ENCODE peak calls at places on chromosome 21, in five cellular contexts. A is GM23338, J is HCT116, U is hepatocyte, T is neural progenitor cell. K is an unnamed sample.

GRCh38 chr21:44450402-44450801 is 4.9 kb upstream of the LRRC3 start:
- DNase-seq in A (no peak), J (no peak), U (no peak), T (no peak), K (no peak)

GRCh38 chr21:29650561-29651022 is 289.2 kb downstream of the GRIK1 start:
- DNase-seq in A (no peak), J (no peak), U (no peak), T (no peak), K (no peak)

GRCh38 chr21:16634522-16634914 is 878.3 kb upstream of the CXADR start:
- DNase-seq in A (peak), J (no peak), U (no peak), T (no peak), K (no peak)

GRCh38 chr21:44500111-44500510 is 39.9 kb downstream of the KRTAP10-1 start:
- DNase-seq in A (no peak), J (no peak), U (no peak), T (no peak), K (no peak)

GRCh38 chr21:40567511-40567910 is 279.4 kb downstream of the DSCAM start:
- DNase-seq in A (no peak), J (no peak), U (no peak), T (no peak), K (no peak)

GRCh38 chr21:23471877-23472276 is 2135.4 kb downstream of the MRPL39 start:
- DNase-seq in A (no peak), J (no peak), U (no peak), T (no peak), K (peak)

GRCh38 chr21:42474043-42474831 is 21.8 kb downstream of the RSPH1 start:
- DNase-seq in A (peak), J (peak), U (peak), T (no peak), K (peak)

GRCh38 chr21:41899431-41900202 is 20.5 kb upstream of the PRDM15 start:
- DNase-seq in A (no peak), J (no peak), U (no peak), T (no peak), K (no peak)

GRCh38 chr21:31909772-31910470 is 37.1 kb downstream of the HUNK start:
- DNase-seq in A (no peak), J (no peak), U (no peak), T (peak), K (no peak)

GRCh38 chr21:41552254-41552653 is 44.3 kb upstream of the TMPRSS2 start:
- DNase-seq in A (no peak), J (no peak), U (no peak), T (no peak), K (no peak)

GRCh38 chr21:41965447-41966340 is 11.9 kb upstream of the C2CD2 start:
- DNase-seq in A (no peak), J (no peak), U (no peak), T (no peak), K (no peak)

GRCh38 chr21:34651642-34652041 is 17.2 kb upstream of the CLIC6 start:
- DNase-seq in A (no peak), J (no peak), U (no peak), T (no peak), K (no peak)

GRCh38 chr21:30146558-30147282 is 19.9 kb downstream of the CLDN17 start:
- DNase-seq in A (no peak), J (no peak), U (no peak), T (no peak), K (peak)

GRCh38 chr21:18354947-18355346 is 48.6 kb downstream of the TMPRSS15 start:
- DNase-seq in A (no peak), J (no peak), U (no peak), T (no peak), K (no peak)

GRCh38 chr21:24045775-24046215 is 1561.5 kb downstream of the MRPL39 start:
- DNase-seq in A (peak), J (no peak), U (peak), T (peak), K (peak)

GRCh38 chr21:42164064-42164789 is 54.7 kb upstream of the ABCG1 start:
- DNase-seq in A (peak), J (peak), U (peak), T (peak), K (peak)

GRCh38 chr21:44692798-44693512 is 4.0 kb upstream of the KRTAP10-12 start:
- DNase-seq in A (no peak), J (no peak), U (no peak), T (no peak), K (no peak)

GRCh38 chr21:43991447-43991991 is 20.6 kb upstream of the TRAPPC10 start:
- DNase-seq in A (no peak), J (no peak), U (no peak), T (no peak), K (no peak)

GRCh38 chr21:43206231-43207042 is 37.6 kb downstream of the CRYAA start:
- DNase-seq in A (no peak), J (no peak), U (no peak), T (no peak), K (no peak)

GRCh38 chr21:29264721-29265120 is 34.0 kb upstream of the BACH1 start:
- DNase-seq in A (no peak), J (no peak), U (no peak), T (no peak), K (no peak)

GRCh38 chr21:42063578-42064521 is 7.3 kb upstream of the UMODL1 start:
- DNase-seq in A (peak), J (no peak), U (no peak), T (peak), K (peak)

GRCh38 chr21:42578761-42579415 is 65.2 kb downstream of the SLC37A1 start:
- DNase-seq in A (no peak), J (no peak), U (no peak), T (no peak), K (no peak)

GRCh38 chr21:42061866-42062542 is 9.1 kb upstream of the UMODL1 start:
- DNase-seq in A (peak), J (no peak), U (no peak), T (peak), K (no peak)

GRCh38 chr21:30194701-30195299 is 21.1 kb downstream of the CLDN8 start:
- DNase-seq in A (peak), J (no peak), U (peak), T (peak), K (peak)

GRCh38 chr21:41250519-41250918 is 66.1 kb upstream of the FAM3B start:
- DNase-seq in A (no peak), J (no peak), U (no peak), T (no peak), K (peak)

GRCh38 chr21:43933146-43933673 is 68.2 kb downstream of the AGPAT3 start:
- DNase-seq in A (no peak), J (no peak), U (no peak), T (no peak), K (no peak)

GRCh38 chr21:44418108-44418875 is 37.0 kb upstream of the LRRC3 start:
- DNase-seq in A (no peak), J (no peak), U (no peak), T (no peak), K (no peak)

GRCh38 chr21:40717008-40717407 is 129.9 kb downstream of the DSCAM start:
- DNase-seq in A (no peak), J (no peak), U (peak), T (no peak), K (no peak)

GRCh38 chr21:45820171-45821091 is 161.1 kb upstream of the COL6A1 start:
- DNase-seq in A (peak), J (peak), U (peak), T (peak), K (peak)
- TF ChIP-seq CTCF in A (peak), J (peak), U (peak), T (peak), K (peak)

DNA sequence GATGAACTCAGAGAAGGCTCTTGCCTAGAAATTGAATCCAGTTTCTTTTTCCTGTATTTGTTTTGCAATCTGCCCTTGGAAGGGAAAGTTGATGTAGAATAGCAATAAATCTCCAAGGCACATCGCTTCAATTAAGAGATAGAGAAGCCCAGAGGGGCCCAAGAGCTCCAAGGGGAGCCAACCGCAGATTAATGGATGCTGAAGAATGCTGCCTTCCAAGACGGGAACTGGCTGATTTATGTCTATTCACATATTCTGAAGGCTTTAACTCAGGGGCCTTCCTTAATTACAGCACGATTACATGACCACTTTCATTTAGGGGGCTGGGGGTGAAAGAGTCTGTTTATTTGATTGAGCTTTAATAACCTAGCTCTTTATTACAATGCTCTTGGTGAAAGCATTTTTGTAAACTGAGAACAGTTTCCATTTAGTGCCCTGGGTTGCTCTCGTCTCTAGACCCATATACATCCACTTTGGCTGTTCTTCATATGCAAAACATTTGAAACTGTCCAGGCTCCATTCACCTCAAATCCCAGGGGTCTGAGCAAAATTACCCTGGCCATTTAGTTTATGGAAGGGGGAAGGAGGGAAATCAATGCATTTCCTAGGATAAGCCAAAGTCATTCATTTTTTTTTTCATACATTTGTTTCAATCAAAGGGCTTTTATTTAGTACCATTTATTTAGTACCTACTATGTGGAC is 87.4 kb upstream of the CLDN14 start:
- DNase-seq in A (no peak), J (no peak), U (no peak), T (no peak), K (no peak)
- H3K27ac ChIP-seq in A (no peak), J (no peak), U (no peak), T (no peak), K (no peak)

GRCh38 chr21:33112670-33113596 is 43.0 kb downstream of the OLIG1 start:
- DNase-seq in A (no peak), J (no peak), U (no peak), T (peak), K (no peak)
- TF ChIP-seq EZH2phosphoT487 in A (no peak), J (no peak), U (no peak), T (peak), K (no peak)

GRCh38 chr21:15221799-15222386 is 157.1 kb upstream of the NRIP1 start:
- DNase-seq in A (peak), J (peak), U (peak), T (peak), K (peak)
- TF ChIP-seq CTCF in A (no peak), J (no peak), U (no peak), T (no peak), K (no peak)

DNA sequence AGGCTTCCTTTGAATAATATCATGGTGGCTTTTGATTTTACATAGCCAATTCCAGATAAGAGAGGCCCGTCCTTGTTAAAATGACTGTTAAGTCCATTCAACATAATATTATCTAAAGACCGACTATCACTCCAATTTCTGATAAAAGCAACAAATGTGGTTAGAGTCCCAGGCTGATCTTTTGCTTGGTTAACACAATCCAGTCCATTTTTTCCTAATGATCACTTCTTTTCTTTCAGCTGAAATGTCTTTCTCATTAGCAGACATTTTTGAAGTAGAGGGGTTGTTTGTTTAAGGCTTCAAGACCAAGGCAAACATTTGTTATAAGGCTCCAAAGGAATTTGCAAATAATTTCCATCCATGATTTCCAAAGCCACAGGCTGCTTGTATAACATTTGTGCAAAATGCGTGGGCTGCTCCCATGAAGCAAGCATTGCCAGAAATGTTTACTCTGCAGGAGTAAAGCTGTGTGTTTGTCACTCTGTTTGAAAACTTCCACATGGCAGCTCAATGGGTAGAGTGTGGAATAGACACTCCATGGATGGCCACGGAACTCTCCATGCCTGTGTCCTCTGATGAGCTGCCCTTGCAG is 111.5 kb downstream of the PSMG1 start:
- DNase-seq in A (no peak), J (no peak), U (peak), T (no peak), K (peak)
- H3K27ac ChIP-seq in A (no peak), J (no peak), U (peak), T (no peak), K (no peak)

DNA sequence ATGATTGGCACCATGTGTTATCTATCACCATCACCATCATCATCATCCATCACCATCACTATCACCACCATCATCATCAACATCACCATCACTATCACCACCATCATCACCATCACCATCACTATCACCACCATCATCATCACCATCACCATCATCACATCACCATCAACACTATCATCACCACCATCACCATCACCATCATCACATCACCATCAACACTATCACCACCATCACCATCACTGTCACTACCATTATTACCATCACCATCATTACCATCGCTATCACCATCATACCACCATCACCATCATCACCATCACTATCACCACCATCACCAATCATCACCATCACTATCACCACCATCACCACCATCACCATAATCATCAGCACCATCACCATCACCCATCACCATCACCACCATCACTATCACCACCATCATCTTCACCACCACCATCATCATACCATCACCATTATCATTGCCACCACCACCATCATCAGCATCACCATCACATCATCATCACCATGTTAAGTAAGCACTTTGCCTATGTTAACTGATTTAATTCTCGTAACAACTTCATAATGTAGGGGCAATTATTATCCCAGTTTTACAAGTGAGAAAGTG is 112.8 kb downstream of the LIPI start:
- DNase-seq in A (no peak), J (no peak), U (no peak), T (no peak), K (no peak)
- TF ChIP-seq EZH2phosphoT487 in A (no peak), J (no peak), U (no peak), T (no peak), K (no peak)

DNA sequence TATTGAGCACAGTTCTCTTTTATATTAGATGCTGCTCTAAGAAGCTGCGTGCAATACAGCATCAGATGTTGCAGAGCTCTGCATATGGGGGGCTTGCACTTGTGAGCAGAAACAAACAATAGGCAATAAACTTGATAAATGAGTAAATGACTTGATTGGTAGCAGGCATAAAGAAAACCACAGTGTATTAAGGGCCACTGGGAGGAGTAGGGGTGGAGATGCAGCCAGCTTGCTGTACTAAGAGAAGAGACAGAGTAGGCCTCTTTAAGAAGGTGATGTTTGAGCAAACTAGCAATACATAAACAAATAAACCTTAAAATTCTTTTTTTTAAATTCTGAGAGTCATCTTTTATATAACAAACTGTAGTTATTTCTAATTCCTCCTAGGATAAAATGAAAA is 598.5 kb upstream of the ADAMTS5 start:
- DNase-seq in A (no peak), J (no peak), U (no peak), T (no peak), K (no peak)
- TF ChIP-seq CTCF in A (no peak), J (no peak), U (no peak), T (no peak), K (no peak)

GRCh38 chr21:38236232-38236631 is 20.6 kb upstream of the KCNJ15 start:
- DNase-seq in A (peak), J (no peak), U (no peak), T (no peak), K (peak)
- H3K27ac ChIP-seq in A (no peak), J (no peak), U (no peak), T (no peak), K (no peak)

K was measured in PC-3.